ENCODE peak calls at places on chromosomes 6 and 20, in five cellular contexts. One of them, this sample, is unnamed.

GRCh38 chr6:164331026-164331425 is 916.5 kb downstream of the QKI start:
- DNase-seq in Peyer's patch: no peak
- DNase-seq in body of pancreas: no peak
- DNase-seq in K562: no peak
- DNase-seq in tibial nerve: no peak
- DNase-seq in this sample: no peak

GRCh38 chr6:56752534-56752933 is 109.8 kb upstream of the DST start:
- DNase-seq in Peyer's patch: no peak
- DNase-seq in body of pancreas: no peak
- DNase-seq in K562: no peak
- DNase-seq in tibial nerve: no peak
- DNase-seq in this sample: no peak

GRCh38 chr20:62524486-62524885 is 48.7 kb upstream of the GATA5 start:
- DNase-seq in Peyer's patch: no peak
- DNase-seq in body of pancreas: no peak
- DNase-seq in K562: no peak
- DNase-seq in tibial nerve: no peak
- DNase-seq in this sample: peak; percentile 46

GRCh38 chr6:141965016-141965545 is 167.6 kb upstream of the GJE1 start:
- DNase-seq in Peyer's patch: no peak
- DNase-seq in body of pancreas: no peak
- DNase-seq in K562: no peak
- DNase-seq in tibial nerve: no peak
- DNase-seq in this sample: no peak

GRCh38 chr6:70956451-70957283 is at the start of gene B3GAT2:
- DNase-seq in Peyer's patch: no peak
- DNase-seq in body of pancreas: peak; percentile 16
- DNase-seq in K562: no peak
- DNase-seq in tibial nerve: no peak
- DNase-seq in this sample: peak; percentile 79

GRCh38 chr6:75611702-75612375 is 10.2 kb downstream of the SENP6 start:
- DNase-seq in Peyer's patch: no peak
- DNase-seq in body of pancreas: no peak
- DNase-seq in K562: no peak
- DNase-seq in tibial nerve: no peak
- DNase-seq in this sample: no peak

GRCh38 chr20:15316556-15316955 is 979.1 kb upstream of the FLRT3 start:
- DNase-seq in Peyer's patch: no peak
- DNase-seq in body of pancreas: no peak
- DNase-seq in K562: no peak
- DNase-seq in tibial nerve: no peak
- DNase-seq in this sample: no peak

GRCh38 chr20:20549699-20550098 is 162.7 kb downstream of the RALGAPA2 start:
- DNase-seq in Peyer's patch: no peak
- DNase-seq in body of pancreas: no peak
- DNase-seq in K562: no peak
- DNase-seq in tibial nerve: no peak
- DNase-seq in this sample: no peak

GRCh38 chr6:168221497-168222079 is 98.0 kb downstream of the DACT2 start:
- DNase-seq in Peyer's patch: no peak
- DNase-seq in body of pancreas: no peak
- DNase-seq in K562: no peak
- DNase-seq in tibial nerve: no peak
- DNase-seq in this sample: no peak

GRCh38 chr20:62183426-62184142 is 756 bp downstream of the MTG2 start:
- DNase-seq in Peyer's patch: no peak
- DNase-seq in body of pancreas: no peak
- DNase-seq in K562: peak; percentile 29
- DNase-seq in tibial nerve: no peak
- DNase-seq in this sample: peak; percentile 28

GRCh38 chr6:62371395-62371794 is 85.4 kb upstream of the KHDRBS2 start:
- DNase-seq in Peyer's patch: no peak
- DNase-seq in body of pancreas: no peak
- DNase-seq in K562: no peak
- DNase-seq in tibial nerve: no peak
- DNase-seq in this sample: no peak

GRCh38 chr6:156662025-156662445 is 115.1 kb upstream of the ARID1B start:
- DNase-seq in Peyer's patch: no peak
- DNase-seq in body of pancreas: peak; percentile 34
- DNase-seq in K562: peak; percentile 86
- DNase-seq in tibial nerve: no peak
- DNase-seq in this sample: peak; percentile 82

GRCh38 chr6:72649032-72649984 is 27.4 kb downstream of the KCNQ5 start:
- DNase-seq in Peyer's patch: no peak
- DNase-seq in body of pancreas: no peak
- DNase-seq in K562: no peak
- DNase-seq in tibial nerve: peak; percentile 20
- DNase-seq in this sample: no peak

GRCh38 chr20:17963114-17963897 is 5.3 kb downstream of the SNX5 start:
- DNase-seq in Peyer's patch: no peak
- DNase-seq in body of pancreas: no peak
- DNase-seq in K562: no peak
- DNase-seq in tibial nerve: no peak
- DNase-seq in this sample: no peak

GRCh38 chr6:55040102-55040848 is 134.0 kb upstream of the HCRTR2 start:
- DNase-seq in Peyer's patch: no peak
- DNase-seq in body of pancreas: no peak
- DNase-seq in K562: no peak
- DNase-seq in tibial nerve: no peak
- DNase-seq in this sample: no peak

GRCh38 chr20:33373735-33374605 is 27.3 kb downstream of the CDK5RAP1 start:
- DNase-seq in Peyer's patch: no peak
- DNase-seq in body of pancreas: peak; percentile 45
- DNase-seq in K562: no peak
- DNase-seq in tibial nerve: no peak
- DNase-seq in this sample: no peak

GRCh38 chr6:28683945-28684538 is 158.4 kb downstream of the GPX5 start:
- DNase-seq in Peyer's patch: no peak
- DNase-seq in body of pancreas: peak; percentile 12
- DNase-seq in K562: peak; percentile 65
- DNase-seq in tibial nerve: no peak
- DNase-seq in this sample: peak; percentile 69

GRCh38 chr20:57169162-57169561 is 97.3 kb downstream of the BMP7 start:
- DNase-seq in Peyer's patch: no peak
- DNase-seq in body of pancreas: no peak
- DNase-seq in K562: no peak
- DNase-seq in tibial nerve: no peak
- DNase-seq in this sample: no peak

GRCh38 chr6:31851485-31851832 is 11.2 kb downstream of the NEU1 start:
- DNase-seq in Peyer's patch: no peak
- DNase-seq in body of pancreas: no peak
- DNase-seq in K562: no peak
- DNase-seq in tibial nerve: no peak
- DNase-seq in this sample: no peak

GRCh38 chr6:138087549-138087948 is 19.7 kb downstream of the PERP start:
- DNase-seq in Peyer's patch: no peak
- DNase-seq in body of pancreas: no peak
- DNase-seq in K562: no peak
- DNase-seq in tibial nerve: no peak
- DNase-seq in this sample: no peak
- H3K27ac ChIP-seq in Peyer's patch: peak overlapping the region; percentile 77
- H3K27ac ChIP-seq in body of pancreas: peak overlapping the region; percentile 53
- H3K27ac ChIP-seq in K562: no peak overlapping the region
- H3K27ac ChIP-seq in tibial nerve: no peak overlapping the region
- H3K27ac ChIP-seq in this sample: no peak overlapping the region

GRCh38 chr20:258269-258858 is 840 bp downstream of the DEFB132 start:
- DNase-seq in Peyer's patch: no peak
- DNase-seq in body of pancreas: no peak
- DNase-seq in K562: no peak
- DNase-seq in tibial nerve: no peak
- DNase-seq in this sample: no peak

GRCh38 chr20:257419-257818 is at the start of gene DEFB132:
- DNase-seq in Peyer's patch: no peak
- DNase-seq in body of pancreas: no peak
- DNase-seq in K562: no peak
- DNase-seq in tibial nerve: no peak
- DNase-seq in this sample: no peak

GRCh38 chr20:263701-264100 is 6.2 kb downstream of the DEFB132 start:
- DNase-seq in Peyer's patch: no peak
- DNase-seq in body of pancreas: no peak
- DNase-seq in K562: no peak
- DNase-seq in tibial nerve: no peak
- DNase-seq in this sample: no peak

GRCh38 chr20:259991-260390 is 2.5 kb downstream of the DEFB132 start:
- DNase-seq in Peyer's patch: no peak
- DNase-seq in body of pancreas: no peak
- DNase-seq in K562: no peak
- DNase-seq in tibial nerve: no peak
- DNase-seq in this sample: no peak

DNA sequence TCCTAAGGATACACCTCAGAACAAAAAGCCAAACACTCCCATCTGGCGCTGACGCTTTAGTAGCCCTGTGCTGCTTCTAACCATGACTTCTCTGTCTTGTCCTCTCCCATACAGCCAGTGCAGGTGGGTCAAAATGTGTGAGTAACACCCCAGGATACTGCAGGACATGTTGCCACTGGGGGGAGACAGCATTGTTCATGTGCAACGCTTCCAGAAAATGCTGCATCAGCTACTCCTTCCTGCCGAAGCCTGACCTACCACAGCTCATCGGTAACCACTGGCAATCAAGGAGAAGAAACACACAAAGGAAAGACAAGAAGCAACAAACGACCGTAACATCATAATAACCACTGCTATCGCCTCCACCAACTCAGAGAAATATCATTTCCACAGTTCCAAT is 1.4 kb downstream of the DEFB132 start:
- DNase-seq in Peyer's patch: peak; percentile 20
- DNase-seq in body of pancreas: no peak
- DNase-seq in K562: peak; percentile 67
- DNase-seq in tibial nerve: no peak
- DNase-seq in this sample: no peak
- TF ChIP-seq CTCF in Peyer's patch: no peak
- TF ChIP-seq CTCF in body of pancreas: no peak
- TF ChIP-seq CTCF in K562: peak; percentile 62
- TF ChIP-seq CTCF in tibial nerve: no peak
- TF ChIP-seq CTCF in this sample: no peak

DNA sequence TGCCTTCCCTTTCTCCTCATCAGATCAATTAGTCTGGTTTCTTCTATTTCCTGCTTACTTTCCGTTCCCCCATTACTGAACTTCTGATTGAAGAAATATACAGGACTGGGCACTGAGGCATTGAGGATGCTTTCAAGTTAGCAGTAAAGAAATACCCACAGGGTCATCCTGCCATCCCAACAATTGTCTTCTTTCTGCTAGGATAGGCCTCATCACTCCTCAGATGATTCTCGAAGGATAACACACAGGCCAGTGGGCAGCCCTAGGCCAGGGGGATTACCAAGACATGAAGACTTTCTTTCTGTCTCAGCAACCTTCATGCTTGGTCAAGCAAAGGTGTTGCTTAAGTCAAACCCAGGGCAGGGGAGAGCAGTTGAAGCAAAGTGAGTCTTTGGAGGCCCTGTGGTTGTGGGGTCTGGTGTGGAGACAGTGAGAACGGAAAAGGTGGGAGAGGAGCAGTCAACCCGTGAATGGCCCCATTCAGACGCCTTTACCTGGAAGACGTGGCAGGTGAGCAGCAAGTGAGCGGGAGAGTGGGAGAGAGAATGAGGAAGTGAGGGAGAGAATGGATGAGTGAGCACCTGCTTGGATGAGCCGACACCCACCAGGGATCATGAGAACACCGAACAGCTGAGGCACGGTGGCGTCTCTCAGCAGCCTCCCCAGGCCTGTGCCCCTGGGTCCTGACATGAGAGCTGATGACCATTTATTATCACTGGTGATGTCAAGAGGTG is 462.9 kb downstream of the PREX1 start:
- DNase-seq in Peyer's patch: no peak
- DNase-seq in body of pancreas: no peak
- DNase-seq in K562: no peak
- DNase-seq in tibial nerve: no peak
- DNase-seq in this sample: no peak
- H3K27ac ChIP-seq in Peyer's patch: no peak overlapping the region
- H3K27ac ChIP-seq in body of pancreas: no peak overlapping the region
- H3K27ac ChIP-seq in K562: no peak overlapping the region
- H3K27ac ChIP-seq in tibial nerve: no peak overlapping the region
- H3K27ac ChIP-seq in this sample: no peak overlapping the region

GRCh38 chr6:107730106-107730505 is 94.0 kb downstream of the SCML4 start:
- DNase-seq in Peyer's patch: peak; percentile 55
- DNase-seq in body of pancreas: no peak
- DNase-seq in K562: no peak
- DNase-seq in tibial nerve: no peak
- DNase-seq in this sample: peak; percentile 25

GRCh38 chr6:107730683-107731314 is 93.3 kb downstream of the SCML4 start:
- DNase-seq in Peyer's patch: peak; percentile 50
- DNase-seq in body of pancreas: no peak
- DNase-seq in K562: no peak
- DNase-seq in tibial nerve: no peak
- DNase-seq in this sample: no peak

GRCh38 chr6:107727096-107727757 is 96.9 kb downstream of the SCML4 start:
- DNase-seq in Peyer's patch: peak; percentile 16
- DNase-seq in body of pancreas: no peak
- DNase-seq in K562: no peak
- DNase-seq in tibial nerve: no peak
- DNase-seq in this sample: no peak

GRCh38 chr6:107728564-107728897 is 95.6 kb downstream of the SCML4 start:
- DNase-seq in Peyer's patch: no peak
- DNase-seq in body of pancreas: no peak
- DNase-seq in K562: no peak
- DNase-seq in tibial nerve: no peak
- DNase-seq in this sample: no peak

DNA sequence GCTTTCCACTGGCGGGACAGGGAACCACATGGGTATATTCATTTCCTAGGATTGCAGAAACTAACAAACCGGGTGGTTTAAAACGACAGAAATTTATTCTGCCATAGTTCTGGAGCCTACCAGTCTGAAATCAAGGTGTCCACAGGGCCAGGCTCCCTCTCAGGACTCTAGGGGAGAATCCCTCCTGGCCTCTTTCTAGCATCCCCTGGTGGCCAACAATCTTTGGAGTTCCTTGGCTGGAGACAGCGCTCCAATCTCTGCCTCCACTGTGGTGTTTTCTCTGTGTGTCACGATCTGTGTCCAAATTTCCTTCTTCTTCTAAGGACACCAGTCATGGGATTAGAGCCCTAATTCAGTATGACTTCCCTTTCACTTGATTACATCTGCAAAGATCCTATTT is 95.0 kb downstream of the SCML4 start:
- DNase-seq in Peyer's patch: no peak
- DNase-seq in body of pancreas: no peak
- DNase-seq in K562: peak; percentile 22
- DNase-seq in tibial nerve: no peak
- DNase-seq in this sample: no peak
- TF ChIP-seq CTCF in Peyer's patch: no peak
- TF ChIP-seq CTCF in body of pancreas: no peak
- TF ChIP-seq CTCF in K562: peak; percentile 38
- TF ChIP-seq CTCF in tibial nerve: no peak
- TF ChIP-seq CTCF in this sample: peak; percentile 29

GRCh38 chr6:132934496-132934895 is 120.1 kb downstream of the RPS12 start:
- DNase-seq in Peyer's patch: no peak
- DNase-seq in body of pancreas: no peak
- DNase-seq in K562: no peak
- DNase-seq in tibial nerve: no peak
- DNase-seq in this sample: no peak

GRCh38 chr6:132932566-132932965 is 118.2 kb downstream of the RPS12 start:
- DNase-seq in Peyer's patch: no peak
- DNase-seq in body of pancreas: no peak
- DNase-seq in K562: no peak
- DNase-seq in tibial nerve: no peak
- DNase-seq in this sample: no peak

GRCh38 chr6:132931937-132932336 is 117.6 kb downstream of the RPS12 start:
- DNase-seq in Peyer's patch: no peak
- DNase-seq in body of pancreas: peak; percentile 26
- DNase-seq in K562: no peak
- DNase-seq in tibial nerve: no peak
- DNase-seq in this sample: peak; percentile 50

GRCh38 chr6:132931313-132931712 is 116.9 kb downstream of the RPS12 start:
- DNase-seq in Peyer's patch: no peak
- DNase-seq in body of pancreas: no peak
- DNase-seq in K562: no peak
- DNase-seq in tibial nerve: no peak
- DNase-seq in this sample: no peak

GRCh38 chr6:132933085-132933484 is 118.7 kb downstream of the RPS12 start:
- DNase-seq in Peyer's patch: no peak
- DNase-seq in body of pancreas: no peak
- DNase-seq in K562: no peak
- DNase-seq in tibial nerve: no peak
- DNase-seq in this sample: peak; percentile 45
- H3K27ac ChIP-seq in Peyer's patch: no peak overlapping the region
- H3K27ac ChIP-seq in body of pancreas: no peak overlapping the region
- H3K27ac ChIP-seq in K562: no peak overlapping the region
- H3K27ac ChIP-seq in tibial nerve: no peak overlapping the region
- H3K27ac ChIP-seq in this sample: peak overlapping the region; percentile 33

This sample was measured in neural progenitor cell.